ENCODE peak calls at places on chromosomes 4 and X, in four cellular contexts. Z is ovary, M is left ventricle myocardium inferior, S is cardiac muscle cell. U is an unnamed sample.

GRCh38 chr4:1998296-1998695 is 10.5 kb downstream of the NELFA start:
- DNase-seq in Z (no peak), M (no peak), S (no peak), U (no peak)

GRCh38 chr4:140611854-140612253 is 43.1 kb upstream of the UCP1 start:
- DNase-seq in Z (no peak), M (no peak), S (no peak), U (no peak)

GRCh38 chr4:169158860-169159259 is 111.9 kb downstream of the SH3RF1 start:
- DNase-seq in Z (no peak), M (no peak), S (no peak), U (no peak)

GRCh38 chr4:42702895-42703294 is 46.0 kb upstream of the ATP8A1 start:
- DNase-seq in Z (no peak), M (no peak), S (no peak), U (no peak)

GRCh38 chr4:112327950-112328349 is 30.8 kb downstream of the ALPK1 start:
- DNase-seq in Z (no peak), M (no peak), S (peak), U (no peak)

GRCh38 chrX:154748712-154749339 is 2.1 kb downstream of the GAB3 start:
- DNase-seq in Z (no peak), M (no peak), S (peak), U (peak)

GRCh38 chr4:1975880-1976279 is 32.9 kb downstream of the NELFA start:
- DNase-seq in Z (no peak), M (no peak), S (no peak), U (no peak)

GRCh38 chr4:10584042-10584441 is 100.5 kb downstream of the CLNK start:
- DNase-seq in Z (no peak), M (no peak), S (peak), U (peak)

GRCh38 chrX:151563449-151563848 is at the start of gene PASD1:
- DNase-seq in Z (no peak), M (no peak), S (no peak), U (no peak)

GRCh38 chr4:168993724-168994510 is 16.1 kb downstream of the CBR4 start:
- DNase-seq in Z (no peak), M (no peak), S (peak), U (no peak)

GRCh38 chrX:9816094-9816700 is 30.0 kb downstream of the SHROOM2 start:
- DNase-seq in Z (no peak), M (no peak), S (no peak), U (no peak)

GRCh38 chr4:55249476-55249875 is 96.6 kb upstream of the SRD5A3 start:
- DNase-seq in Z (no peak), M (no peak), S (no peak), U (no peak)

GRCh38 chr4:84878541-84878940 is 87.9 kb downstream of the WDFY3 start:
- DNase-seq in Z (no peak), M (no peak), S (no peak), U (no peak)

GRCh38 chrX:136086521-136086920 is 60.8 kb upstream of the FHL1 start:
- DNase-seq in Z (no peak), M (no peak), S (peak), U (no peak)

GRCh38 chr4:43471950-43472349 is 579.4 kb downstream of the GRXCR1 start:
- DNase-seq in Z (no peak), M (no peak), S (no peak), U (no peak)

GRCh38 chrX:21382715-21383114 is 8.5 kb downstream of the CNKSR2 start:
- DNase-seq in Z (no peak), M (no peak), S (no peak), U (no peak)

GRCh38 chr4:175419120-175419774 is 392.8 kb downstream of the GPM6A start:
- DNase-seq in Z (no peak), M (no peak), S (peak), U (no peak)

GRCh38 chr4:84379881-84380618 is 119.0 kb downstream of the NKX6-1 start:
- DNase-seq in Z (no peak), M (no peak), S (peak), U (no peak)

GRCh38 chr4:146436423-146437162 is 85.1 kb downstream of the SLC10A7 start:
- DNase-seq in Z (no peak), M (no peak), S (no peak), U (no peak)

GRCh38 chrX:155880586-155881157 is 473 bp upstream of the VAMP7 start:
- DNase-seq in Z (no peak), M (no peak), S (peak), U (no peak)

GRCh38 chr4:157217708-157218107 is 2.8 kb upstream of the GRIA2 start:
- DNase-seq in Z (no peak), M (no peak), S (peak), U (no peak)

GRCh38 chrX:125172531-125172930 is 147.1 kb upstream of the TEX13C start:
- DNase-seq in Z (no peak), M (no peak), S (no peak), U (no peak)

GRCh38 chrX:94058728-94059382 is 384.8 kb downstream of the FAM133A start:
- DNase-seq in Z (no peak), M (no peak), S (no peak), U (peak)

GRCh38 chr4:111689731-111690130 is 455.5 kb upstream of the FAM241A start:
- DNase-seq in Z (no peak), M (no peak), S (no peak), U (no peak)

GRCh38 chr4:104465620-104466019 is 29.1 kb downstream of the CXXC4 start:
- DNase-seq in Z (no peak), M (no peak), S (no peak), U (no peak)

GRCh38 chr4:105895324-105895608 is at the start of gene NPNT:
- DNase-seq in Z (peak), M (no peak), S (no peak), U (no peak)

GRCh38 chr4:109511414-109511813 is 48.6 kb upstream of the MCUB start:
- DNase-seq in Z (no peak), M (no peak), S (no peak), U (no peak)

GRCh38 chr4:118968006-118968405 is 79.4 kb downstream of the SYNPO2 start:
- DNase-seq in Z (peak), M (no peak), S (peak), U (peak)

GRCh38 chr4:7396186-7396585 is 38.5 kb downstream of the PSAPL1 start:
- DNase-seq in Z (no peak), M (no peak), S (no peak), U (no peak)

GRCh38 chrX:74085642-74086236 is 218.2 kb upstream of the ZCCHC13 start:
- DNase-seq in Z (no peak), M (no peak), S (no peak), U (no peak)

GRCh38 chr4:134490863-134491262 is 289.3 kb upstream of the PABPC4L start:
- DNase-seq in Z (no peak), M (no peak), S (no peak), U (no peak)

GRCh38 chr4:174215055-174215454 is 68.4 kb downstream of the FBXO8 start:
- DNase-seq in Z (no peak), M (no peak), S (no peak), U (no peak)

GRCh38 chrX:10615931-10616780 is 4.2 kb downstream of the MID1 start:
- DNase-seq in Z (no peak), M (no peak), S (peak), U (peak)

GRCh38 chrX:75276666-75277065 is 2.8 kb downstream of the UPRT start:
- DNase-seq in Z (no peak), M (no peak), S (no peak), U (no peak)

GRCh38 chr4:171130126-171130801 is 682.9 kb upstream of the GALNTL6 start:
- DNase-seq in Z (no peak), M (no peak), S (no peak), U (no peak)

GRCh38 chr4:15665738-15666365 is 10.7 kb upstream of the FBXL5 start:
- DNase-seq in Z (no peak), M (no peak), S (peak), U (peak)

GRCh38 chr4:2607107-2607506 is 70.7 kb downstream of the FAM193A start:
- DNase-seq in Z (no peak), M (no peak), S (no peak), U (no peak)

GRCh38 chr4:86855572-86855971 is 6.4 kb upstream of the SLC10A6 start:
- DNase-seq in Z (no peak), M (no peak), S (peak), U (no peak)
- TF ChIP-seq CTCF in Z (no peak), M (no peak), S (no peak), U (no peak)

GRCh38 chr4:41212221-41213203 is 1.8 kb downstream of the APBB2 start:
- DNase-seq in Z (no peak), M (no peak), S (peak), U (peak)

GRCh38 chr4:41213563-41214157 is 682 bp downstream of the APBB2 start:
- DNase-seq in Z (peak), M (peak), S (peak), U (peak)

GRCh38 chr4:41215155-41215554 is 813 bp upstream of the APBB2 start:
- DNase-seq in Z (no peak), M (no peak), S (no peak), U (peak)

GRCh38 chr4:41215969-41216293 is 1.6 kb upstream of the APBB2 start:
- DNase-seq in Z (no peak), M (no peak), S (no peak), U (no peak)

GRCh38 chr4:41214158-41215146 is at the start of gene APBB2:
- DNase-seq in Z (peak), M (peak), S (peak), U (peak)
- H3K27ac ChIP-seq in Z (peak), M (peak), S (peak), U (peak)

DNA sequence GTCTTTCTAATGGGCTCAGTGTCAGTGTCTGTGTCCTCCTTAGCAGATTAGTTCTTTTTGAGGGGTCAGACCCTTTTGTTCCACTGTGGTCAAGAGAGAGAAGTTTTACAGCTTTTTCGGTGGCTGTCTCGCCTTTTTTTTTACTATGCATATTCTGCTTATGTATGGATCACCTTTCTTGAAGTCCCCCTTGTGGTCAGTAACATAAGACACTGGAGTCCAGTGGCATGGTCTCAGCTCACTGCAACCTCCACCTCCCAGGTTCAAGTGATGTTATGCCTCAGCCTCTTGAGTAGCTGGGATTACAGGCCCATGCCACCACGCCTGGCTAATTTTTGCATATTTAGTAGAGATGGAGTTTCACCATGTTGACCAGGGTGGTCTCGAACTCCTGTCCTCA is 54.0 kb upstream of the PGRMC2 start:
- DNase-seq in Z (no peak), M (no peak), S (no peak), U (no peak)
- TF ChIP-seq CTCF in Z (no peak), M (peak), S (no peak), U (no peak)

GRCh38 chr4:123898941-123899666 is 502.5 kb downstream of the SPRY1 start:
- DNase-seq in Z (no peak), M (no peak), S (no peak), U (no peak)
- H3K27ac ChIP-seq in Z (no peak), M (peak), S (no peak), U (no peak)

GRCh38 chrX:8010105-8010504 is 82.9 kb upstream of the PNPLA4 start:
- DNase-seq in Z (no peak), M (no peak), S (no peak), U (no peak)
- TF ChIP-seq CTCF in Z (no peak), M (no peak), S (no peak), U (no peak)

DNA sequence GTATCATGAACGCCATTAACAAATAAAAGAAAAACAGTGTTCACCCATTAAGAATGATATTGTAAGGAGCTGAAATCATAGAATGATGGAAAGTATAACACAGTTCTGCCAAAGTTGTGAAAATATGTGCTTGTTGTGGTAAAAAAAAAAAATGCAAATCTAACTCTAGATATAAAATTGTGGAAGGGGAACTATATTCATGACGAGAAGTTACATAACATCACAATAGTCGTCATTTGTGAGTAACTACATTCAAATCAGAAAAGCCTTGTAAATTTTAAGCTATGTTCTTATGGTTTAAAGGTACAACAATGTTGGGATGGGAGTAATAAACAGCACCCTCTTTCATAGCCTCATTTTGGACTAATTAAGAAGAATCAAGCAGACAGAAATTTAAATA is 57.6 kb upstream of the PRDM8 start:
- DNase-seq in Z (no peak), M (no peak), S (no peak), U (no peak)
- H3K27ac ChIP-seq in Z (no peak), M (no peak), S (no peak), U (no peak)